ENCODE peak calls at places on chromosomes 12 and 14, in ten cellular contexts. W is iPS-NIHi11; S is neural crest cell; G is effector memory CD8-positive, alpha-beta T cell; U is RWPE1; K is ACHN; E is HEK293T; Y is breast epithelium; I is AG04449; H is uterus. N is an unnamed sample.
A peak's percentile ranks its signal among the peaks of the same experiment; 100 is the strongest.

GRCh38 chr14:82432531-82432930 is 898.9 kb upstream of the SEL1L start:
- DNase-seq in K (no peak), G (no peak), H (no peak), W (no peak), Y (no peak), E (no peak), I (no peak), U (no peak), S (no peak), N (no peak)

GRCh38 chr14:105537580-105538474 is 11.4 kb downstream of the TMEM121 start:
- DNase-seq in Y (no peak), W (peak; percentile 90), U (peak; percentile 73), E (peak; percentile 88), G (peak; percentile 72), K (peak; percentile 31), I (no peak), H (peak; percentile 53), S (peak; percentile 78), N (peak; percentile 53)

GRCh38 chr12:40735551-40736230 is 43.5 kb downstream of the CNTN1 start:
- DNase-seq in G (no peak), H (no peak), S (no peak), Y (no peak), K (no peak), I (no peak), E (no peak), W (no peak), U (no peak), N (no peak)

GRCh38 chr14:74510211-74510931 is 16.8 kb downstream of the ISCA2 start:
- DNase-seq in E (no peak), S (peak; percentile 44), U (no peak), K (no peak), Y (no peak), W (peak; percentile 46), H (peak; percentile 13), I (no peak), G (no peak), N (no peak)

GRCh38 chr12:95738024-95738611 is 52.4 kb downstream of the NTN4 start:
- DNase-seq in W (no peak), G (no peak), K (no peak), H (no peak), U (no peak), Y (no peak), E (no peak), I (no peak), S (no peak), N (no peak)

GRCh38 chr12:94690199-94690695 is 39.9 kb upstream of the TMCC3 start:
- DNase-seq in Y (no peak), H (no peak), G (no peak), U (no peak), K (no peak), I (no peak), W (no peak), S (no peak), E (no peak), N (no peak)

GRCh38 chr12:65699251-65699650 is 125.0 kb upstream of the HMGA2 start:
- DNase-seq in W (no peak), E (no peak), I (no peak), G (no peak), H (no peak), U (peak; percentile 23), K (peak; percentile 43), Y (no peak), S (no peak), N (no peak)

GRCh38 chr12:53479314-53479713 is 19.9 kb downstream of the MAP3K12 start:
- DNase-seq in K (no peak), G (no peak), Y (no peak), W (no peak), U (no peak), S (no peak), H (no peak), I (no peak), E (no peak), N (no peak)

GRCh38 chr14:98665019-98665418 is 607.0 kb downstream of the BCL11B start:
- DNase-seq in I (no peak), H (no peak), Y (no peak), E (no peak), K (no peak), U (no peak), G (no peak), S (no peak), W (no peak), N (no peak)

GRCh38 chr12:55631056-55631455 is 5.6 kb upstream of the OR10P1 start:
- DNase-seq in E (no peak), H (no peak), U (no peak), G (no peak), Y (no peak), I (no peak), K (no peak), S (no peak), W (no peak), N (no peak)

GRCh38 chr14:57122129-57122528 is 146.6 kb downstream of the EXOC5 start:
- DNase-seq in G (no peak), S (no peak), U (no peak), Y (no peak), E (no peak), K (no peak), I (no peak), H (no peak), W (no peak), N (no peak)

GRCh38 chr12:45547822-45548221 is 181.7 kb upstream of the ARID2 start:
- DNase-seq in K (no peak), I (no peak), H (no peak), Y (no peak), W (no peak), G (no peak), S (no peak), U (no peak), E (no peak), N (no peak)

GRCh38 chr12:90322006-90322405 is 613.4 kb upstream of the ATP2B1 start:
- DNase-seq in E (no peak), G (no peak), U (no peak), H (no peak), S (no peak), Y (no peak), W (no peak), I (no peak), K (no peak), N (no peak)

GRCh38 chr14:36520601-36521525 is 831 bp upstream of the NKX2-1 start:
- DNase-seq in W (peak; percentile 76), K (peak; percentile 41), H (no peak), Y (no peak), E (peak; percentile 68), I (no peak), G (no peak), S (peak; percentile 55), U (peak; percentile 45), N (no peak)

GRCh38 chr12:79023261-79023660 is 158.7 kb downstream of the SYT1 start:
- DNase-seq in K (no peak), G (no peak), U (no peak), H (no peak), S (no peak), I (no peak), E (no peak), Y (no peak), W (no peak), N (no peak)

GRCh38 chr12:26614217-26614616 is 218.8 kb downstream of the ITPR2 start:
- DNase-seq in H (peak; percentile 35), E (peak; percentile 28), G (no peak), W (peak; percentile 43), Y (no peak), S (peak; percentile 15), U (peak; percentile 4), I (no peak), K (peak; percentile 60), N (no peak)

GRCh38 chr12:106892075-106892474 is 63.6 kb upstream of the TMEM263 start:
- DNase-seq in Y (no peak), S (no peak), E (no peak), K (no peak), U (peak; percentile 14), I (no peak), W (no peak), H (no peak), G (no peak), N (no peak)

GRCh38 chr14:29990993-29991392 is 63.3 kb upstream of the PRKD1 start:
- DNase-seq in E (no peak), G (no peak), W (no peak), U (no peak), Y (no peak), I (no peak), K (no peak), S (no peak), H (no peak), N (no peak)

GRCh38 chr14:21987937-21988336 is 314.3 kb upstream of the OR4E1 start:
- DNase-seq in W (peak; percentile 61), E (peak; percentile 53), K (peak; percentile 54), H (no peak), U (peak; percentile 20), Y (no peak), G (no peak), I (no peak), S (peak; percentile 14), N (no peak)

GRCh38 chr14:60722836-60723217 is 1.3 kb downstream of the SIX4 start:
- DNase-seq in H (no peak), E (peak; percentile 37), K (no peak), W (peak; percentile 44), Y (no peak), U (peak; percentile 11), G (no peak), S (no peak), I (no peak), N (no peak)

GRCh38 chr14:32087173-32087861 is 10.2 kb downstream of the ARHGAP5 start:
- DNase-seq in Y (no peak), W (peak; percentile 9), S (no peak), K (peak; percentile 81), G (no peak), I (no peak), U (peak; percentile 16), E (peak; percentile 32), H (no peak), N (no peak)

GRCh38 chr12:46154221-46154975 is 114.4 kb downstream of the SLC38A1 start:
- DNase-seq in S (no peak), U (peak; percentile 62), E (no peak), H (no peak), W (no peak), G (no peak), K (peak; percentile 47), Y (no peak), I (no peak), N (no peak)

GRCh38 chr14:92651106-92651792 is 97.2 kb downstream of the LGMN start:
- DNase-seq in G (peak; percentile 84), Y (no peak), H (no peak), S (no peak), W (no peak), U (no peak), I (no peak), E (no peak), K (no peak), N (peak; percentile 86)

N was measured in stimulated activated naive CD4-positive, alpha-beta T cell.